ENCODE peak calls at places on chromosomes 13 and 19, in five cellular contexts. S is GM23338, N is MM.1S, J is neural progenitor cell, G is PC-9. E is an unnamed sample.

GRCh38 chr19:35458821-35459391 is 10.8 kb downstream of the FFAR2 start:
- DNase-seq in S (no peak), N (no peak), J (no peak), G (no peak), E (no peak)

GRCh38 chr19:15297416-15298224 is 34.7 kb downstream of the BRD4 start:
- DNase-seq in S (peak; percentile 44), N (no peak), J (no peak), G (no peak), E (peak; percentile 66)

GRCh38 chr13:42373048-42373812 is 101.3 kb downstream of the AKAP11 start:
- DNase-seq in S (no peak), N (no peak), J (no peak), G (no peak), E (no peak)

GRCh38 chr13:54144809-54145208 is 1116.2 kb downstream of the OLFM4 start:
- DNase-seq in S (peak; percentile 21), N (no peak), J (peak; percentile 22), G (no peak), E (no peak)

GRCh38 chr19:19550454-19550842 is 12.4 kb downstream of the CILP2 start:
- DNase-seq in S (no peak), N (no peak), J (no peak), G (no peak), E (peak; percentile 52)

GRCh38 chr13:38309397-38309796 is 40.3 kb upstream of the UFM1 start:
- DNase-seq in S (no peak), N (no peak), J (no peak), G (no peak), E (peak; percentile 6)

GRCh38 chr13:51925865-51926527 is 64.2 kb downstream of the CCDC70 start:
- DNase-seq in S (no peak), N (no peak), J (no peak), G (no peak), E (no peak)

GRCh38 chr19:38685666-38686529 is 38.4 kb downstream of the ACTN4 start:
- DNase-seq in S (peak; percentile 80), N (peak; percentile 76), J (peak; percentile 80), G (peak; percentile 33), E (peak; percentile 78)

GRCh38 chr13:113001251-113002140 is 32.5 kb downstream of the MCF2L start:
- DNase-seq in S (peak; percentile 36), N (no peak), J (peak; percentile 84), G (peak; percentile 91), E (peak; percentile 12)

GRCh38 chr19:35120492-35120891 is 4.9 kb downstream of the FXYD3 start:
- DNase-seq in S (no peak), N (no peak), J (no peak), G (peak; percentile 70), E (peak; percentile 80)

GRCh38 chr13:55516610-55517009 is 1624.1 kb upstream of the PRR20A start:
- DNase-seq in S (no peak), N (peak; percentile 65), J (no peak), G (no peak), E (no peak)

GRCh38 chr19:4877753-4878490 is 10.5 kb upstream of the PLIN3 start:
- DNase-seq in S (peak; percentile 27), N (no peak), J (peak; percentile 66), G (no peak), E (no peak)

GRCh38 chr13:29909975-29910674 is 59.7 kb upstream of the UBL3 start:
- DNase-seq in S (no peak), N (no peak), J (no peak), G (peak; percentile 16), E (peak; percentile 96)

GRCh38 chr19:45507864-45508680 is 793 bp downstream of the VASP start:
- DNase-seq in S (peak; percentile 86), N (no peak), J (peak; percentile 57), G (peak; percentile 54), E (peak; percentile 65)

GRCh38 chr19:15161028-15161984 is 39.5 kb downstream of the NOTCH3 start:
- DNase-seq in S (peak; percentile 38), N (peak; percentile 73), J (no peak), G (peak; percentile 47), E (peak; percentile 59)

GRCh38 chr13:91978571-91978970 is 580.1 kb downstream of the GPC5 start:
- DNase-seq in S (no peak), N (no peak), J (no peak), G (no peak), E (no peak)

GRCh38 chr13:37597477-37597876 is 1.1 kb downstream of the POSTN start:
- DNase-seq in S (no peak), N (no peak), J (no peak), G (no peak), E (no peak)

GRCh38 chr13:110554227-110554836 is 7.2 kb downstream of the RAB20 start:
- DNase-seq in S (no peak), N (no peak), J (no peak), G (no peak), E (no peak)

GRCh38 chr13:95948646-95949045 is 104.6 kb downstream of the UGGT2 start:
- DNase-seq in S (no peak), N (no peak), J (no peak), G (no peak), E (peak; percentile 4)

GRCh38 chr13:110109910-110110309 is 197.0 kb downstream of the COL4A1 start:
- DNase-seq in S (no peak), N (no peak), J (peak; percentile 52), G (peak; percentile 29), E (peak; percentile 98)

GRCh38 chr19:793775-794174 is 3.5 kb upstream of the PTBP1 start:
- DNase-seq in S (peak; percentile 7), N (no peak), J (no peak), G (no peak), E (no peak)

GRCh38 chr13:108230377-108230776 is 12.2 kb downstream of the ABHD13 start:
- DNase-seq in S (no peak), N (no peak), J (no peak), G (no peak), E (no peak)

GRCh38 chr13:41496420-41497234 is 39.3 kb downstream of the RGCC start:
- DNase-seq in S (no peak), N (peak; percentile 53), J (no peak), G (no peak), E (peak; percentile 70)

GRCh38 chr19:23913931-23914330 is 755 bp upstream of the ZNF726 start:
- DNase-seq in S (no peak), N (no peak), J (no peak), G (no peak), E (peak; percentile 23)

GRCh38 chr19:1247747-1248453 is 483 bp upstream of the MIDN start:
- DNase-seq in S (peak; percentile 83), N (no peak), J (peak; percentile 69), G (peak; percentile 78), E (peak; percentile 87)

GRCh38 chr13:99974296-99974938 is 2.9 kb upstream of the ZIC5 start:
- DNase-seq in S (peak; percentile 87), N (no peak), J (peak; percentile 41), G (no peak), E (no peak)

GRCh38 chr13:36673352-36673751 is 468 bp upstream of the SERTM1 start:
- DNase-seq in S (peak; percentile 26), N (no peak), J (no peak), G (no peak), E (no peak)

GRCh38 chr13:30124131-30124768 is 183.1 kb downstream of the KATNAL1 start:
- DNase-seq in S (no peak), N (no peak), J (no peak), G (no peak), E (no peak)

GRCh38 chr19:21610787-21611186 is 105.4 kb downstream of the ZNF429 start:
- DNase-seq in S (no peak), N (no peak), J (no peak), G (no peak), E (no peak)

GRCh38 chr13:66117573-66117972 is 1112.6 kb downstream of the PCDH9 start:
- DNase-seq in S (no peak), N (no peak), J (no peak), G (no peak), E (no peak)

GRCh38 chr13:102693781-102694180 is 1.1 kb downstream of the METTL21C start:
- DNase-seq in S (no peak), N (no peak), J (no peak), G (no peak), E (peak; percentile 44)

GRCh38 chr19:29484876-29485275 is 40.9 kb upstream of the VSTM2B start:
- DNase-seq in S (no peak), N (no peak), J (no peak), G (no peak), E (no peak)

GRCh38 chr13:97245011-97245410 is 22.9 kb downstream of the MBNL2 start:
- DNase-seq in S (no peak), N (no peak), J (no peak), G (no peak), E (no peak)

GRCh38 chr13:108561152-108561551 is 68.3 kb upstream of the MYO16 start:
- DNase-seq in S (no peak), N (no peak), J (no peak), G (no peak), E (no peak)

GRCh38 chr13:111502957-111503356 is 182.5 kb downstream of the TEX29 start:
- DNase-seq in S (no peak), N (no peak), J (no peak), G (no peak), E (no peak)

GRCh38 chr13:35474551-35474950 is 1.9 kb downstream of the MAB21L1 start:
- DNase-seq in S (peak; percentile 28), N (no peak), J (peak; percentile 55), G (no peak), E (peak; percentile 51)
- H3K27ac ChIP-seq in S (no peak overlapping the region), N (no peak overlapping the region), J (no peak overlapping the region), G (no peak overlapping the region), E (peak overlapping the region; percentile 89)

GRCh38 chr13:64274481-64275217 is 2859.0 kb upstream of the PCDH20 start:
- DNase-seq in S (no peak), N (no peak), J (no peak), G (no peak), E (no peak)
- H3K4me2 ChIP-seq in S (no peak overlapping the region), N (no peak overlapping the region), J (no peak overlapping the region), G (no peak overlapping the region), E (no peak overlapping the region)

DNA sequence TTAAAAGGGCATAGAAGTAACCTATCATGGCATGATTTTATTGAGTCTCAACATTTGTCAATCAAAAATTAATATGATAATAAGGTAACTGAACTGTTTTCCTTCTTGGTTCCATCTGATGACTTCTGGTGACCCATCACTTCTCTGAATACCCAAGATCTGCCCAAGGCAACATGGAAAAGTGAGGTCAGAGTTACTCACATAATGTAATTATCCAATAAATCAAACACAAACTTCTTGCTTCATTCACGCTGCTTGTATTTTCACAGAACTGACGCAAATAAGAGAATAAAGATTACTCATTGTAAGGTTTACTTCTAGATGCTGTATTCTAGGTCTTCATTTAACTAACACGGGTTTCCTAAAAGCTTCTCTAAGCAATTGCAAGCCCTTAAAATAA is 361.6 kb downstream of the RBM26 start:
- DNase-seq in S (no peak), N (no peak), J (no peak), G (no peak), E (no peak)
- H3F3A ChIP-seq in S (no peaks in the 10 kb centered on the region), N (no peaks in the 10 kb centered on the region), J (no peaks in the 10 kb centered on the region), G (no peaks in the 10 kb centered on the region), E (no peaks in the 10 kb centered on the region)

DNA sequence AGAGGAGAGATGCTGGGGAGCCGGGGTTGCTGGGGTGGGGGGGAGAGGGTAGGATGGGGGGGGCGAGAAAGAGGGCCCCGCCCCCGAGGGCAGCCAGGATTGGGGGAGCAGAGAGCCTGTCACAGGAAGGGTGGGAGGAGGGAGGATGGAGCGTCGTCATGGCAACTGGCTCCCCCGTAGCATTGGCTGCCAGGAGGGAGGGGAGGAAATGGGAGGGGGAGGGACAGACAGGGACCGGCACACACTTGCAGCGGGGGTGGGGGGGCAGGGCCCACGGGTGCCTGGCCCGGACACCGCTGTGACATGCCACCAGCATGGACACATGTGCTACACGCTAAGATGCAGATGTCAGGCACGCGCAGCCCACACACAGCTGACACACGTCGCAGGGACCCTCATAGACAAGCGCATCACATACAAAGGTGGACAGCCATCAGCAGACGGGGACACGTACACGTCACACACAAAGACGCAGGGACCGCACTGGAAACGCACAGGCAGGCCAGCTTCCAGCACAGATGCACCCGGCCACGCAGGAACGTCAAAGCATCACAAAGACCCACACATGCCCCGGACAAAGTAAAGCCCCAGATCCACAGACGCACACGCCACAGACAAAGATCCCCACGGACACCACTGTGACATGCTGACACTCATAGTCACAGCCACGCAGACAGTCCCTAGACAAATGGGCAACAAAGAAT is at the start of gene LMTK3:
- DNase-seq in S (peak; percentile 87), N (no peak), J (peak; percentile 87), G (no peak), E (peak; percentile 50)
- H3K27ac ChIP-seq in S (no peak within 1 kb of the TSS), N (no peak within 1 kb of the TSS), J (no peak within 1 kb of the TSS), G (no peak within 1 kb of the TSS), E (no peak within 1 kb of the TSS)

E was measured in GM23248.